ENCODE peak calls at places on chromosomes 6 and 20, in seven cellular contexts. S is HAP-1, E is mesendoderm, D is GM23338, U is heart left ventricle, Y is esophagus squamous epithelium, Q is ovary. P is an unnamed sample. For H3K27me3, the result is how much of the 10 kb centered on the place peaks cover.

GRCh38 chr6:19463925-19464324 is 373.2 kb upstream of the ID4 start:
- DNase-seq in S (no peak), E (no peak), D (no peak), U (no peak), Y (no peak), Q (no peak), P (no peak)

GRCh38 chr20:40449974-40450616 is 238.9 kb downstream of the MAFB start:
- DNase-seq in S (no peak), E (peak), D (no peak), U (no peak), Y (no peak), Q (no peak), P (no peak)

GRCh38 chr6:39227476-39227875 is 1.8 kb downstream of the KCNK5 start:
- DNase-seq in S (no peak), E (no peak), D (no peak), U (no peak), Y (no peak), Q (no peak), P (no peak)

GRCh38 chr6:5025911-5026819 is 22.3 kb upstream of the RPP40 start:
- DNase-seq in S (peak), E (peak), D (peak), U (peak), Y (no peak), Q (peak), P (peak)

GRCh38 chr6:5279891-5280338 is 18.6 kb downstream of the FARS2 start:
- DNase-seq in S (no peak), E (no peak), D (no peak), U (no peak), Y (no peak), Q (no peak), P (no peak)

GRCh38 chr6:151034825-151035781 is 169.6 kb downstream of the MTHFD1L start:
- DNase-seq in S (no peak), E (no peak), D (no peak), U (no peak), Y (no peak), Q (no peak), P (no peak)

GRCh38 chr20:13041574-13042457 is 33.0 kb downstream of the SPTLC3 start:
- DNase-seq in S (no peak), E (no peak), D (no peak), U (no peak), Y (no peak), Q (no peak), P (no peak)

GRCh38 chr6:129370268-129370916 is 339.6 kb downstream of the ARHGAP18 start:
- DNase-seq in S (peak), E (peak), D (peak), U (no peak), Y (no peak), Q (peak), P (peak)

GRCh38 chr20:47546184-47547033 is 44.7 kb downstream of the NCOA3 start:
- DNase-seq in S (no peak), E (no peak), D (peak), U (no peak), Y (no peak), Q (no peak), P (peak)

GRCh38 chr6:74654296-74654695 is 551.6 kb downstream of the COL12A1 start:
- DNase-seq in S (no peak), E (no peak), D (no peak), U (no peak), Y (no peak), Q (no peak), P (no peak)

GRCh38 chr6:94272327-94272726 is 853.0 kb upstream of the EPHA7 start:
- DNase-seq in S (no peak), E (no peak), D (peak), U (no peak), Y (no peak), Q (no peak), P (no peak)

GRCh38 chr20:36819662-36820061 is 46.1 kb upstream of the DSN1 start:
- DNase-seq in S (peak), E (peak), D (peak), U (no peak), Y (no peak), Q (no peak), P (no peak)

GRCh38 chr6:524803-525202 is 132.1 kb downstream of the HUS1B start:
- DNase-seq in S (no peak), E (peak), D (no peak), U (no peak), Y (no peak), Q (no peak), P (no peak)

GRCh38 chr6:137870744-137871247 is 3.7 kb downstream of the TNFAIP3 start:
- DNase-seq in S (no peak), E (no peak), D (peak), U (no peak), Y (no peak), Q (no peak), P (no peak)

GRCh38 chr6:119311514-119312142 is 37.9 kb downstream of the MAN1A1 start:
- DNase-seq in S (no peak), E (no peak), D (no peak), U (no peak), Y (no peak), Q (no peak), P (no peak)

GRCh38 chr6:131652472-131652871 is 15.4 kb downstream of the ENPP3 start:
- DNase-seq in S (no peak), E (no peak), D (no peak), U (no peak), Y (no peak), Q (no peak), P (no peak)

GRCh38 chr20:11851646-11852045 is 66.0 kb upstream of the BTBD3 start:
- DNase-seq in S (no peak), E (no peak), D (no peak), U (no peak), Y (no peak), Q (no peak), P (no peak)

GRCh38 chr6:142833054-142833453 is 111.9 kb downstream of the HIVEP2 start:
- DNase-seq in S (no peak), E (no peak), D (no peak), U (no peak), Y (no peak), Q (no peak), P (peak)

GRCh38 chr6:76004202-76004601 is 68.3 kb downstream of the IMPG1 start:
- DNase-seq in S (no peak), E (no peak), D (no peak), U (no peak), Y (no peak), Q (no peak), P (no peak)

GRCh38 chr6:54097753-54098152 is 13.5 kb upstream of the MLIP start:
- DNase-seq in S (no peak), E (no peak), D (no peak), U (no peak), Y (no peak), Q (no peak), P (no peak)

GRCh38 chr6:63644668-63645326 is 9.2 kb downstream of the PHF3 start:
- DNase-seq in S (no peak), E (peak), D (no peak), U (no peak), Y (no peak), Q (no peak), P (no peak)

GRCh38 chr6:154605207-154605877 is 94.9 kb upstream of the CNKSR3 start:
- DNase-seq in S (no peak), E (no peak), D (no peak), U (no peak), Y (no peak), Q (no peak), P (no peak)

GRCh38 chr6:54697423-54697822 is 149.1 kb upstream of the FAM83B start:
- DNase-seq in S (no peak), E (peak), D (peak), U (no peak), Y (no peak), Q (no peak), P (no peak)

GRCh38 chr6:10099086-10099499 is 315.8 kb downstream of the TFAP2A start:
- DNase-seq in S (no peak), E (peak), D (peak), U (no peak), Y (no peak), Q (no peak), P (no peak)

GRCh38 chr6:91299544-91300491 is 712.9 kb upstream of the MAP3K7 start:
- DNase-seq in S (no peak), E (peak), D (peak), U (peak), Y (no peak), Q (peak), P (peak)

GRCh38 chr6:72218125-72218524 is 331.8 kb downstream of the RIMS1 start:
- DNase-seq in S (peak), E (peak), D (peak), U (no peak), Y (no peak), Q (no peak), P (peak)

GRCh38 chr6:125020385-125020784 is 58.1 kb downstream of the RNF217 start:
- DNase-seq in S (no peak), E (no peak), D (peak), U (no peak), Y (no peak), Q (no peak), P (no peak)

GRCh38 chr20:51096571-51097267 is 73.8 kb upstream of the KCNG1 start:
- DNase-seq in S (no peak), E (no peak), D (no peak), U (no peak), Y (no peak), Q (no peak), P (no peak)

GRCh38 chr20:51094221-51094620 is 71.3 kb upstream of the KCNG1 start:
- DNase-seq in S (no peak), E (no peak), D (peak), U (no peak), Y (no peak), Q (no peak), P (no peak)

GRCh38 chr20:51095755-51096509 is 73.0 kb upstream of the KCNG1 start:
- DNase-seq in S (peak), E (peak), D (peak), U (no peak), Y (no peak), Q (no peak), P (no peak)

GRCh38 chr20:51100617-51101016 is 77.7 kb upstream of the KCNG1 start:
- DNase-seq in S (no peak), E (no peak), D (no peak), U (no peak), Y (no peak), Q (no peak), P (no peak)

DNA sequence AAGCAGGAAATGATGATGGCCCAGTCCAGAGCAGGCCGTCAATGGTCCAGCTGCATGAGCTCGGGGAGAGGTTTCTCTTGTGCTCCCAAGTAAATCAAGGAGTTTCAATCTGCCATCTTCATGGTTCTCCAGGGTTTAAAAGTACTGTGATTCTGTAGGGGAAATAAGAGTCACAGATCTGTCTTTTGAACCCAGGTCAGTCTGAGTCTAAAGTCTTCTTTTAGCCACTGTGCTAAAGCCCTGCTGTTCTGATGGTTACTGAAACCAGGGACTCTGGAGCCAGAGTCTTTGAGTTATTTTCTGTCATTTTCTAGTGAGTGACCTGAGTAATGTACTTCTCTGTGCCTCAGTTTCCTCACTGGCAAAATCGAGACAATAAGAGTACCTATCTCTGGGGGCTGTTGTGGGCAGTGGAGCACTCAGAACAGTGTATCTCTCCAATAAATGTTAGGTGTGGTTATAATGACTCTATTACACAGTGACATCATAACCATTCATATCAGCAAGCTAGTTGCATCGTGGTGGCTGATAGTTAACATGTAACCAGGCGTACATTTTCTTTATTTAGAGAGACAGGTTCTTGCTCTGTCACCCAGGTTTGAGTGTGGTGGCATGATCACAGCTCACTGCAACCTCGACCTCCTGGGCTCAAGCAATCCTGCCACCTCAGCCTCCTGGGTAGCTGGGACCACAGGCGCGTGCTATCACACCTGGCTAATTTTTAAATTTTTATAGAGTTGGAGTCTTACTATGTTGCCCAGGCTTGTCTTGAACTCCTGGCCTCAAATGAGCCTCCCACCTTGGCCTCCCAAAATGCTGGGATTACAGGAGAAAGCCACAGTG is 74.6 kb upstream of the KCNG1 start:
- DNase-seq in S (no peak), E (no peak), D (no peak), U (no peak), Y (no peak), Q (no peak), P (no peak)
- H3K27me3 ChIP-seq in S (under half), E (under half), D (under half), U (half or more), Y (under half), Q (under half), P (under half)

GRCh38 chr6:27129917-27130316 is 117.6 kb upstream of the PRSS16 start:
- DNase-seq in S (peak), E (no peak), D (no peak), U (no peak), Y (no peak), Q (no peak), P (no peak)
- H3K4me3 ChIP-seq in S (peak), E (no peak), D (peak), U (no peak), Y (no peak), Q (no peak), P (no peak)

GRCh38 chr6:106973841-106974336 is 640 bp downstream of the CD24 start:
- DNase-seq in S (peak), E (peak), D (peak), U (no peak), Y (no peak), Q (no peak), P (no peak)
- H3K27me3 ChIP-seq in S (under half), E (under half), D (under half), U (half or more), Y (half or more), Q (under half), P (half or more)

GRCh38 chr6:146026873-146027272 is 2.0 kb upstream of the GRM1 start:
- DNase-seq in S (no peak), E (peak), D (peak), U (no peak), Y (no peak), Q (no peak), P (no peak)
- H3K4me3 ChIP-seq in S (no peak), E (no peak), D (peak), U (no peak), Y (no peak), Q (no peak), P (no peak)

DNA sequence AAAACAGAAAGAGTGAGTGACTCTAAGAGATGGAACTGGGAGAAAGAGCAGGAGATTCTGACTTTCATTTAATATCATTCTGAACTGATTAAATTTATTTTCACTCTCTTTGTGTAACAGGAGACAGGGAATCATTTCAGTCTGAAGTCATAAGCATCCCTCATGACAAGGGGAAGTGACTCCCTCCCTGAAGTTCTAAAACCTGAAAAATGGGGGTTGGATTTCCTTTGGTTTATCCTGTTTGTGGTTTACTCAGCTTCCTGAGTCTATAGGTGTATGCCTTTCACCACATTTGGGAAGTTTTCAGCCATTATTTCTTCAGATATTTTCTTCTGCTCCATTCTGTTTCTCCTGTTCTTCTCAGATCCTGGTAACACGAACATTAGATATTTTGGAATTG is 3.4 kb upstream of the FKBP1A start:
- DNase-seq in S (no peak), E (no peak), D (no peak), U (no peak), Y (no peak), Q (no peak), P (no peak)
- H3K27me3 ChIP-seq in S (under half), E (under half), D (under half), U (under half), Y (half or more), Q (under half), P (under half)

GRCh38 chr6:88013015-88013414 is 34.6 kb upstream of the SPACA1 start:
- DNase-seq in S (no peak), E (no peak), D (no peak), U (no peak), Y (no peak), Q (no peak), P (no peak)
- H3K4me3 ChIP-seq in S (no peak), E (no peak), D (no peak), U (no peak), Y (no peak), Q (no peak), P (no peak)

DNA sequence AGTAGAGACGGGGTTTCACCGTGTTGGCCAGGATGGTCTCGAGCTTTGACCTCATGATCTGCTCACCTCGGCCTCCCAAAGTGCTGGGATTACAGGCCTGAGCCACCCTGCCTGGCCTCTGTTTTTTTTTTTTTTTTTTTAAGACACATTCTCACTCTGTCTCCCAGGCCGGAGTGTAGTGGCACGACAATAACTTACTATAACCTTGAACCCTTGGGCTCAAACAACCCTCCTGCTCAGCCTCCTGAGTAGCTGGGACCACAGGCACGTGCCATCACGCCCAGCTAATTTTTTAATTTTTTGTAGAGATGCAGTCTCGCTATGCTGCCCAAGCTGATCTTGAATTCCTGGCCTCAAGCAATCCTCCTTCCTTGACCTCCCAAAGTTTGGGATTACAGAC is 26.6 kb downstream of the CPXM1 start:
- DNase-seq in S (no peak), E (no peak), D (no peak), U (no peak), Y (no peak), Q (no peak), P (no peak)
- H3K27me3 ChIP-seq in S (under half), E (under half), D (under half), U (under half), Y (under half), Q (under half), P (under half)

GRCh38 chr6:116405663-116406329 is 35.0 kb downstream of the DSE start:
- DNase-seq in S (no peak), E (peak), D (peak), U (no peak), Y (no peak), Q (no peak), P (peak)
- H3K4me3 ChIP-seq in S (no peak), E (no peak), D (no peak), U (no peak), Y (no peak), Q (no peak), P (no peak)

P was measured in brain microvascular endothelial cell.